ENCODE peak calls at places on chromosome 13, in seven cellular contexts. D, Z, H, Y, A, M and W are unnamed samples. For H3K27me3, the result is how much of the 10 kb centered on the place peaks cover.

GRCh38 chr13:111403266-111403665 is 82.8 kb downstream of the TEX29 start:
- DNase-seq in M (peak), Z (no peak), H (no peak), A (no peak), Y (no peak), D (no peak), W (no peak)

GRCh38 chr13:81770868-81771505 is 1430.1 kb upstream of the SPRY2 start:
- DNase-seq in M (no peak), A (no peak), Y (no peak), H (no peak), D (no peak), Z (no peak), W (no peak)

GRCh38 chr13:43662976-43663375 is 123.8 kb downstream of the ENOX1 start:
- DNase-seq in Z (no peak), A (no peak), H (no peak), D (no peak), M (no peak), Y (no peak), W (no peak)

GRCh38 chr13:101930331-101930730 is 471.5 kb downstream of the FGF14 start:
- DNase-seq in Y (no peak), H (no peak), Z (no peak), M (no peak), A (no peak), D (no peak), W (no peak)

GRCh38 chr13:113832204-113832603 is 31.7 kb downstream of the GAS6 start:
- DNase-seq in Y (no peak), D (peak), Z (no peak), H (no peak), A (no peak), M (peak), W (no peak)

GRCh38 chr13:48730971-48731658 is 77.4 kb downstream of the CYSLTR2 start:
- DNase-seq in Y (no peak), Z (no peak), M (no peak), H (no peak), D (no peak), A (peak), W (no peak)

GRCh38 chr13:34066344-34066743 is 248.4 kb downstream of the RFC3 start:
- DNase-seq in Z (no peak), Y (no peak), D (no peak), A (no peak), M (no peak), H (no peak), W (no peak)

GRCh38 chr13:113357529-113357928 is 6.4 kb downstream of the GRTP1 start:
- DNase-seq in A (no peak), D (no peak), H (no peak), M (no peak), Y (no peak), Z (no peak), W (no peak)

DNA sequence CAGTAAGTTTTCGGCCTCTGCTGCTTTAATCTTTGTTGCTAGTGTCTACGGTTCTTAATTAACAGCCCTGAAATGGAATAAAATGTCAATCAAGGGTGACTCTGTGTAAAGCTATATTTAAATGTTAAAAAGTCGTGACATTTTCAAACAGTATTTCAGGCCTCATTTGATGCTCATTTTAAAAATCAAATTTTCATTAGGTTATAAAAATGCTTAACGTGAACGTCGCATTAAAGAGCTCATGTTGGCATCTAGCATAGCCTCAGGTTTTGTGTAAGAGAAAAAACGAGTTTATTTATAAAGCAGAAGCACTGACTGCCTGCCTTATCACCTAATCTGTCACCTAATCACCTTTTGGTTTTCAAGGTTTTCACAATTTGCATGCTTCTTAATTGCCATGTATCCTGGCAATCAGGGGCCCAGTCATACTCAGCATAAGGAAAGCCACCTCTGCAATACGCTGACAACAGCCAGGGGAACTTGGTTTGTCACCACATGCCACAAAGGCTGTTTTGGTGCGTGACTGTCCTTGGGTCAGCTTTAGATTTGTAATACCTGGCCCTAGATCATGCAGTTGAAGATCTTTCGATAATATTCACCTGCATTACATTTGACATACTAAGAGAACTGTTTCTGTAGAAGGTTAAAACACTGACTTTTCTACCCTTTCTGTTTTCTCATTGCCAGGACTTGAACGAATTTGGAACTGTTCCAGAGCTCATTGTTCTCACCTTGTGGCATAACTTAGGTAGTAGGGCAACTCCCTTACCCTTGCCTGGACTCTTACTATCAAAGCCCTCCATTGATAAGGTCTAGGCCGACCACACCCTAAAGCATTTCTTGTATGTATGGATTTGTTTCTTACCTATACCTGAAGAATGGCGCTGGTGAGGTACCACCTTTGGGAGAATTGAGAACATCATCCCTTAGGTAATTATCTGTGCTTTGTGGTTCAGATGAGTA is 112.5 kb downstream of the TEX26 start:
- DNase-seq in Y (no peak), M (no peak), A (peak), D (no peak), H (no peak), Z (no peak), W (peak)
- H3K27me3 ChIP-seq in Y (under half), M (under half), A (under half), D (under half), H (under half), Z (under half), W (under half)

DNA sequence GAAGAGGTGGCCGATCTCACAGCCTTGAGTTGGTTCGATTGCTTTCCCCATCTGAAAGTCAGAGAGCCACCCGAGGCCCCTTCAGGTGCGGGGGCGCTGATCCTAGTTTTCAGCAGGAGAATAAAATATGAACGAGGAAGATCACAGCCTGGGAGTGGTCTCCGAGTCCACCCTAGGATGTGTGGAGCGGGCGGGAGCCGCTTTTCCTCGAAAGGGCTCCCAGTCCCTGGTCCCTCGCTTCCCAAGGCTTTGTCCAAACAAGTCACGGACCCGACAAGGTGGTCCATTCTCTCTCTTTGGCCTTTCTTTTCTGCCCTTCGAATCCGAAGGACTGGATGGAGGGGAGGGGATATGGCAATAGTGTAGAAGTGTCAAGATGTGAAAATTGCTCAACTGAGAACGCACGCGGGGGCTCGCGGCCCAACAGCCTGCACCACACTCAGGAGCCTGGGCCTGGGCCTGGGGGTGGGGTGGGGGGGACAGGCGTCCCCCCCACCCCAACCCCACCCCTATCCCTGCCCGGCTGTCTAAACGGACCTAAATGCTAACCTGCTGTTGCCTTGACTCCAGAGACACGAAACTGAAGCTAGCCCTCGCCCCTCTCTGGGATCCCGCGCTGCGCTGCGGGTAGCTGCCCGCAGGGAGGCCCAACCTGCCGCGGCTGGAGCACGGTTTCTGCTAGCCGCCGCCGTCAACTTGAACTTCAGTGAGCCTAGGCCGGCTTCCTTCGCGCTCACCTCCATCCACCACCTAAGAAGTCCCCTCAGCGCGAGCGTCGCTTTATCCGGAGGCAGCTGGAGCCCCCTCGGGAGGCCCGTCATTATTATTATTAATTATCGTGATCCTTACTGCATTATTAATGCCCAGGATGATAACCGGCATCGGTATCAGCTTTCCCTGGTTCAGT is 7.1 kb downstream of the ZIC2 start:
- DNase-seq in Y (no peak), M (no peak), D (peak), H (no peak), Z (no peak), A (peak), W (no peak)
- H3K27me3 ChIP-seq in Y (half or more), M (under half), D (under half), H (half or more), Z (half or more), A (under half), W (under half)

GRCh38 chr13:39862891-39863290 is 207.4 kb downstream of the COG6 start:
- DNase-seq in Y (no peak), A (no peak), Z (no peak), H (no peak), M (no peak), D (no peak), W (no peak)
- H3K27me3 ChIP-seq in Y (under half), A (half or more), Z (under half), H (under half), M (under half), D (under half), W (under half)

DNA sequence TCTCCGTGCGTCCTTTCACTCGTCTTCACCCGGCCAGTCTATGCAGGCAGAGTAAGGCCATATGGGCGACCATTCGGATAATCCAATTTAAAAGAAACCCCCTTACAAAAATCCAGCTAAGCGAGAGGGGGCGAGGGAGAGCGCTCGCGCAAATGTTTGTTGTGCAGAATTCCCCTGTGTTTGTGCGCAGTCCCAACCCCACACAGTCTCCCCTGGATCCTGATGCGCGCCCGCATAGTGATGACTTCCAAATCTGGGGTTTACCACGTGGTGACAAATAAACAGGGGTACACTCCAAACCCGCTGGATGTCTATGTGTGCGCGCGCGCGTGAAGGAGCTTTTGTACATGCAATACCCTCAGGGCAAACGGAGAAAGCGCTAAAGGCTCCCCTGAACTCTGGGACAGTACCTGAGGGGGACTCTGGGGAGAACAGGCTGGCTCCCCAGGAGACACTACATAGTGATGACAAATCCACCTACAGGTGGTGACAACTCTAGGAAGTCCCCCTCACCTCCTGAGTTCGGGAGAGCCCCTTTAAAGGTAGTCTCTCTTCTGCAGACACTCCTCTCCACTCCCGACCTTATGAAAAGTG is 8.5 kb downstream of the SOX21 start:
- DNase-seq in Y (no peak), Z (no peak), A (no peak), D (no peak), M (no peak), H (no peak), W (no peak)
- H3K27me3 ChIP-seq in Y (under half), Z (half or more), A (half or more), D (under half), M (under half), H (half or more), W (under half)